ENCODE peak calls at places on chromosomes 3 and 15, in eight cellular contexts. C is lower lobe of right lung; K is heart left ventricle; Y is HL-60; L is IMR-90; T is CD8-positive, alpha-beta T cell; Z is adrenal gland; R is right atrium auricular region. P is an unnamed sample.

GRCh38 chr3:62553811-62554210 is 180.5 kb upstream of the FEZF2 start:
- DNase-seq in K (no peak), Z (no peak), R (no peak), T (no peak), C (no peak), L (no peak), Y (no peak), P (no peak)

GRCh38 chr3:146037697-146038096 is 123.3 kb downstream of the PLOD2 start:
- DNase-seq in R (no peak), L (peak; percentile 30), C (no peak), T (no peak), K (no peak), Y (no peak), Z (no peak), P (no peak)

GRCh38 chr3:114444216-114444615 is 150.4 kb downstream of the TIGIT start:
- DNase-seq in Y (no peak), R (no peak), C (no peak), L (no peak), Z (no peak), K (no peak), T (no peak), P (no peak)

GRCh38 chr3:141237701-141238521 is 6.3 kb downstream of the PXYLP1 start:
- DNase-seq in R (no peak), C (peak; percentile 89), Z (peak; percentile 60), T (no peak), L (no peak), K (peak; percentile 69), Y (no peak), P (no peak)

GRCh38 chr3:136955813-136956212 is 2.0 kb upstream of the IL20RB start:
- DNase-seq in K (no peak), Z (no peak), L (peak; percentile 96), C (no peak), Y (no peak), T (no peak), R (no peak), P (no peak)

GRCh38 chr3:119628816-119629445 is 31.2 kb downstream of the PLA1A start:
- DNase-seq in K (no peak), Z (no peak), R (no peak), Y (no peak), T (no peak), C (no peak), L (no peak), P (no peak)

GRCh38 chr3:98329392-98330124 is 24.1 kb upstream of the OR5K4 start:
- DNase-seq in C (no peak), R (no peak), Z (peak; percentile 63), L (peak; percentile 51), Y (peak; percentile 13), K (no peak), T (peak; percentile 37), P (no peak)

GRCh38 chr3:111485086-111485485 is 56.9 kb upstream of the CD96 start:
- DNase-seq in K (no peak), Y (no peak), T (no peak), L (no peak), C (no peak), R (no peak), Z (no peak), P (no peak)

GRCh38 chr15:92747047-92747446 is 91.5 kb upstream of the FAM174B start:
- DNase-seq in C (no peak), T (no peak), L (no peak), Z (no peak), Y (no peak), K (no peak), R (no peak), P (no peak)

GRCh38 chr3:159734681-159735080 is 254.0 kb upstream of the IL12A start:
- DNase-seq in T (no peak), Y (no peak), C (no peak), Z (no peak), R (no peak), L (no peak), K (no peak), P (no peak)

GRCh38 chr3:79414821-79415220 is 353.0 kb downstream of the ROBO1 start:
- DNase-seq in R (peak; percentile 62), L (peak; percentile 39), T (no peak), Y (no peak), Z (peak; percentile 1), C (no peak), K (no peak), P (peak; percentile 62)

GRCh38 chr3:12267380-12268030 is 21.4 kb upstream of the PPARG start:
- DNase-seq in Y (no peak), K (no peak), T (no peak), L (no peak), C (no peak), Z (no peak), R (no peak), P (no peak)

GRCh38 chr3:12265558-12265957 is 23.3 kb upstream of the PPARG start:
- DNase-seq in R (no peak), Z (no peak), K (no peak), L (peak; percentile 29), T (no peak), Y (no peak), C (no peak), P (no peak)

GRCh38 chr3:12268050-12268449 is 20.8 kb upstream of the PPARG start:
- DNase-seq in Y (peak; percentile 76), R (no peak), T (no peak), C (no peak), L (no peak), Z (no peak), K (no peak), P (no peak)

GRCh38 chr3:12270976-12271375 is 17.9 kb upstream of the PPARG start:
- DNase-seq in R (no peak), K (no peak), Y (no peak), L (no peak), T (no peak), C (no peak), Z (no peak), P (no peak)

GRCh38 chr3:12266038-12266437 is 22.8 kb upstream of the PPARG start:
- DNase-seq in C (no peak), L (no peak), Z (no peak), R (no peak), Y (no peak), K (no peak), T (no peak), P (no peak)
- H3K4me3 ChIP-seq in C (no peak overlapping the region), L (no peak overlapping the region), Z (no peak overlapping the region), R (no peak overlapping the region), Y (no peak overlapping the region), K (no peak overlapping the region), T (no peak overlapping the region), P (no peak overlapping the region)

DNA sequence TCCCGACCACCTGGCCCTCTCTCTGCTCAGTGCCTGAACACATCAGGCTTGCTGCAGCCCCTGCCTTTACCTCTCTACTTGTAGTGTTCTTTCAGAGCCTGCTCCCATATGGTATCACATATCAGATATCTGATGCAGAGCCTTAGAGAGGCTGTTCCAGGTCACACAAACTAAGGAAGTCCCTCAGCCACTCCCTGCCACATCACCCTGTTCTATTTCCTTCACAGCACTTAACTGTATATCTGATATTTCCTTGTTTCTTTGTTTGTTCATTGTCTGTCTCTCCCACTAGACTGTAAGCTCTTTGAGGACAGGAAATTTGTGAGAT is 976 bp upstream of the ALDH1L1 start:
- DNase-seq in L (no peak), T (no peak), K (no peak), Y (no peak), C (no peak), R (no peak), Z (no peak), P (no peak)
- H3K27ac ChIP-seq in L (no peak overlapping the region), T (no peak overlapping the region), K (peak overlapping the region; percentile 87), Y (no peak overlapping the region), C (no peak overlapping the region), R (peak overlapping the region; percentile 87), Z (peak overlapping the region; percentile 89), P (peak overlapping the region; percentile 99)

GRCh38 chr3:186466391-186466974 is 77.7 kb downstream of the CRYGS start:
- DNase-seq in R (no peak), T (no peak), Y (no peak), L (no peak), K (no peak), C (no peak), Z (no peak), P (no peak)

GRCh38 chr3:186461141-186461540 is 83.0 kb downstream of the CRYGS start:
- DNase-seq in Z (no peak), K (no peak), L (peak; percentile 82), C (no peak), T (no peak), R (no peak), Y (no peak), P (no peak)

GRCh38 chr3:186467969-186468368 is 76.2 kb downstream of the CRYGS start:
- DNase-seq in T (no peak), Z (no peak), K (no peak), C (no peak), Y (no peak), R (no peak), L (no peak), P (no peak)

GRCh38 chr3:186465508-186465907 is 78.7 kb downstream of the CRYGS start:
- DNase-seq in Z (no peak), L (no peak), R (no peak), K (no peak), Y (no peak), T (no peak), C (no peak), P (no peak)

GRCh38 chr3:186464424-186465093 is 79.6 kb downstream of the CRYGS start:
- DNase-seq in T (no peak), R (no peak), Z (no peak), L (no peak), Y (no peak), K (no peak), C (no peak), P (no peak)
- TF ChIP-seq CTCF in T (no peak), R (no peak), Z (no peak), L (no peak), Y (peak; percentile 25), K (no peak), C (no peak), P (no peak)

GRCh38 chr3:43389388-43390254 is 103.3 kb downstream of the SNRK start:
- DNase-seq in Y (peak; percentile 64), L (peak; percentile 88), K (peak; percentile 58), Z (peak; percentile 65), C (peak; percentile 61), T (peak; percentile 74), R (peak; percentile 81), P (peak; percentile 81)
- H3K4me3 ChIP-seq in Y (no peak overlapping the region), L (no peak overlapping the region), K (no peak overlapping the region), Z (no peak overlapping the region), C (no peak overlapping the region), T (peak overlapping the region; percentile 21), R (no peak overlapping the region), P (no peak overlapping the region)

P was measured in ascending aorta.